ENCODE peak calls at places on chromosomes 16 and 17, in seven cellular contexts. One of them, this sample, is unnamed.

GRCh38 chr16:4261557-4262172 is 11.2 kb downstream of the TFAP4 start:
- DNase-seq in prostate gland: no peak
- DNase-seq in cardiac muscle cell: peak
- DNase-seq in thoracic aorta: no peak
- DNase-seq in AG10803: peak
- DNase-seq in retinal pigment epithelial cell: no peak
- DNase-seq in LNCaP clone FGC: no peak
- DNase-seq in this sample: no peak

GRCh38 chr16:7303014-7303676 is 29.5 kb upstream of the RBFOX1 start:
- DNase-seq in thoracic aorta: no peak
- DNase-seq in cardiac muscle cell: peak
- DNase-seq in AG10803: no peak
- DNase-seq in LNCaP clone FGC: no peak
- DNase-seq in retinal pigment epithelial cell: no peak
- DNase-seq in prostate gland: no peak
- DNase-seq in this sample: no peak

GRCh38 chr16:82761858-82762257 is 135.1 kb downstream of the CDH13 start:
- DNase-seq in thoracic aorta: no peak
- DNase-seq in LNCaP clone FGC: no peak
- DNase-seq in retinal pigment epithelial cell: no peak
- DNase-seq in AG10803: no peak
- DNase-seq in prostate gland: no peak
- DNase-seq in cardiac muscle cell: peak
- DNase-seq in this sample: no peak

GRCh38 chr17:40306395-40306794 is 2.6 kb upstream of the RARA start:
- DNase-seq in cardiac muscle cell: no peak
- DNase-seq in AG10803: peak
- DNase-seq in retinal pigment epithelial cell: no peak
- DNase-seq in thoracic aorta: no peak
- DNase-seq in prostate gland: no peak
- DNase-seq in LNCaP clone FGC: no peak
- DNase-seq in this sample: no peak

GRCh38 chr17:8629371-8630226 is 926 bp downstream of the MYH10 start:
- DNase-seq in prostate gland: peak
- DNase-seq in retinal pigment epithelial cell: no peak
- DNase-seq in LNCaP clone FGC: no peak
- DNase-seq in AG10803: peak
- DNase-seq in cardiac muscle cell: peak
- DNase-seq in thoracic aorta: no peak
- DNase-seq in this sample: no peak

GRCh38 chr16:50884066-50884860 is 142.4 kb downstream of the CYLD start:
- DNase-seq in LNCaP clone FGC: no peak
- DNase-seq in AG10803: no peak
- DNase-seq in retinal pigment epithelial cell: no peak
- DNase-seq in thoracic aorta: no peak
- DNase-seq in prostate gland: no peak
- DNase-seq in cardiac muscle cell: no peak
- DNase-seq in this sample: no peak

GRCh38 chr17:77451271-77451893 is 310.6 kb downstream of the SEC14L1 start:
- DNase-seq in cardiac muscle cell: peak
- DNase-seq in prostate gland: peak
- DNase-seq in retinal pigment epithelial cell: no peak
- DNase-seq in thoracic aorta: no peak
- DNase-seq in LNCaP clone FGC: no peak
- DNase-seq in AG10803: peak
- DNase-seq in this sample: no peak

GRCh38 chr16:83308414-83308813 is 499.4 kb upstream of the HSBP1 start:
- DNase-seq in thoracic aorta: no peak
- DNase-seq in cardiac muscle cell: no peak
- DNase-seq in prostate gland: no peak
- DNase-seq in LNCaP clone FGC: no peak
- DNase-seq in retinal pigment epithelial cell: no peak
- DNase-seq in AG10803: no peak
- DNase-seq in this sample: no peak

GRCh38 chr16:69595127-69596036 is 29.6 kb downstream of the NFAT5 start:
- DNase-seq in cardiac muscle cell: no peak
- DNase-seq in retinal pigment epithelial cell: no peak
- DNase-seq in AG10803: no peak
- DNase-seq in LNCaP clone FGC: no peak
- DNase-seq in thoracic aorta: no peak
- DNase-seq in prostate gland: no peak
- DNase-seq in this sample: no peak

GRCh38 chr16:77993111-77993571 is 29.2 kb upstream of the CLEC3A start:
- DNase-seq in AG10803: peak
- DNase-seq in prostate gland: no peak
- DNase-seq in cardiac muscle cell: no peak
- DNase-seq in retinal pigment epithelial cell: no peak
- DNase-seq in LNCaP clone FGC: no peak
- DNase-seq in thoracic aorta: no peak
- DNase-seq in this sample: no peak

GRCh38 chr17:58329035-58329807 is 626 bp upstream of the TSPOAP1 start:
- DNase-seq in LNCaP clone FGC: no peak
- DNase-seq in prostate gland: no peak
- DNase-seq in AG10803: no peak
- DNase-seq in cardiac muscle cell: peak
- DNase-seq in thoracic aorta: no peak
- DNase-seq in retinal pigment epithelial cell: no peak
- DNase-seq in this sample: no peak

GRCh38 chr17:76726766-76727718 is at the start of gene METTL23:
- DNase-seq in thoracic aorta: no peak
- DNase-seq in cardiac muscle cell: peak
- DNase-seq in prostate gland: peak
- DNase-seq in retinal pigment epithelial cell: no peak
- DNase-seq in LNCaP clone FGC: no peak
- DNase-seq in AG10803: peak
- DNase-seq in this sample: peak

GRCh38 chr17:44024853-44025252 is 10.1 kb upstream of the TMEM101 start:
- DNase-seq in retinal pigment epithelial cell: no peak
- DNase-seq in thoracic aorta: no peak
- DNase-seq in cardiac muscle cell: no peak
- DNase-seq in prostate gland: no peak
- DNase-seq in LNCaP clone FGC: no peak
- DNase-seq in AG10803: no peak
- DNase-seq in this sample: no peak

DNA sequence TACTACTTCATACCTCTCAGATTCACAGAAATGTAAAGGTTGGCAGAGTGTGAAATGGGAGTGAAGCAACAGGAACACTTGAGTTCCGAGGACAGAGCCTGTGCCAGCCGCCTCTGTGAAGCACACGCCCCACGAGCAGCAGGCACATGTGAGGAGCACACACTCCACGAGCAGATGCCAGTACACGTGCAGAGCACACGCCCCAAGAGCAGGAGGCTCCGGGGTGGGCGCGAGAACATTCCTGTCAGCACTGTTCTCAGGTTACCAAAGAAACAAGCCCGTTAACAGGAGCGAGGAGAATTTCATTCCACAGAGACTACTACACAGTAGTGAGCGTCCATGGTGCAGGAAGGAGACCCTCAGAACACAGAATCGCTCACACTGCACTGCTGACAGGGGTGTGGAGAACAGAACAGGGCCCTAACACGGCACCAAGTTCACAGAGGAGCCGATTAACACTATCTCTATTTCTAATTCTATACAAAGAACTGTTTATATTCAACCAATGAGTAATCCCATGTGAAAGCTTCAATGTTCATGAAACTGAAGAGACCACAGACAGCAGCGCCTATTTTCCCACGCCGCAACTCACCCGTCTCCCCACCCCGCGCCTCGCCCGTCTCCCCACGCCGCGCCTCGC is 40.1 kb downstream of the KLHDC4 start:
- DNase-seq in prostate gland: no peak
- DNase-seq in LNCaP clone FGC: no peak
- DNase-seq in cardiac muscle cell: peak
- DNase-seq in retinal pigment epithelial cell: peak
- DNase-seq in thoracic aorta: no peak
- DNase-seq in AG10803: peak
- DNase-seq in this sample: no peak
- H3K4me3 ChIP-seq in prostate gland: no peak
- H3K4me3 ChIP-seq in LNCaP clone FGC: no peak
- H3K4me3 ChIP-seq in cardiac muscle cell: no peak
- H3K4me3 ChIP-seq in retinal pigment epithelial cell: no peak
- H3K4me3 ChIP-seq in thoracic aorta: no peak
- H3K4me3 ChIP-seq in AG10803: no peak
- H3K4me3 ChIP-seq in this sample: no peak

GRCh38 chr16:12271006-12271405 is 294.5 kb downstream of the SNX29 start:
- DNase-seq in thoracic aorta: no peak
- DNase-seq in cardiac muscle cell: no peak
- DNase-seq in prostate gland: no peak
- DNase-seq in AG10803: peak
- DNase-seq in LNCaP clone FGC: no peak
- DNase-seq in retinal pigment epithelial cell: no peak
- DNase-seq in this sample: no peak
- TF ChIP-seq CTCF in thoracic aorta: no peak
- TF ChIP-seq CTCF in cardiac muscle cell: peak
- TF ChIP-seq CTCF in prostate gland: no peak
- TF ChIP-seq CTCF in AG10803: peak
- TF ChIP-seq CTCF in LNCaP clone FGC: no peak
- TF ChIP-seq CTCF in retinal pigment epithelial cell: peak
- TF ChIP-seq CTCF in this sample: no peak

GRCh38 chr17:81701288-81702071 is 1.7 kb upstream of the MRPL12 start:
- DNase-seq in thoracic aorta: no peak
- DNase-seq in prostate gland: no peak
- DNase-seq in cardiac muscle cell: no peak
- DNase-seq in LNCaP clone FGC: no peak
- DNase-seq in AG10803: no peak
- DNase-seq in retinal pigment epithelial cell: no peak
- DNase-seq in this sample: no peak
- H3K4me3 ChIP-seq in thoracic aorta: peak
- H3K4me3 ChIP-seq in prostate gland: peak
- H3K4me3 ChIP-seq in cardiac muscle cell: peak
- H3K4me3 ChIP-seq in LNCaP clone FGC: peak
- H3K4me3 ChIP-seq in AG10803: peak
- H3K4me3 ChIP-seq in retinal pigment epithelial cell: peak
- H3K4me3 ChIP-seq in this sample: peak

DNA sequence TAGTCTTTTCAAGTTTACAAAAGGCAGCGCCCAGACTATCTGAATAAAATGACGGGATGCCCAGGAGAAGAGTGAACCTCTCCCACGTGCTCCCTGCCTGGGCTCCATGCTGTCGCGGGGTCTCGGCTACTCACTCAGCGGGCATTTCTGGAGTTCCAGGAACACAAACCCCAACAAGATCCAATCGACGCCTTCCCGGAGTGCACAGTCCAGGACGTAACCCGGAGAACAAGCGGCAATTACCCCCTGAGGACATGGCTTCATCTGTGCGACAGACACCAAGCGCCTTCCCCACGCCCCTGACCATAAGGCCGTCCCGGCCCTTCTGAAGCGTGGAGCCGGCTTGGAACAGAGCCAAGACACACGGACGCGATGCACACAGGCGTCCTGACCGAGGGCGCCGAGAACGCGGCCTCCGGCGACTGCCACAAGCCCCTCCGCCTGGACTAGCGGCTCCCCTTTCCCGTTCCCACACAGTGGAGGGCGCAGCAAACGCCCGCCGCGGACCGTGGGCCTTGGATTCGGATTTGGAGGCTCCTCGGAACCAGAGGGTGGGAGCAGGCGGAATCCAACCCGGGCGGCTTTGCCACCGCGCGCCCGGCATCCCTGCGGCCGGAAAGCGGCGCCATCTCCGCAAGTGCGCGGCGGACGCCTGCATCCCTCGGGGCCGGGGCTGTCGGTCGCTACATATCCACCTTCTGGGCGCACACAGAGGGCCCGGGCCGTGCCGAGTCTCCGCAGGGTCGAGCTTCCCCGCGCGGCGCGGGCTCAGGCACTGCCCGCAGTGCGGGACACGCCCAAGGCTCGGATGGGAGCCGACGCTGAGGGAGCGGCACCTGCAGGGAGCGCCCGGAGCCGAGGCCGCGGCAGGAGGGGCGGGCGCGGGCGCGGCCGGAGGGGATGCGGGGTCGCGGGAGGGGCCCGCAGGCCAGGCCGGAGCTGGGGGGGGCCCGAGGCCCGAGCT is 725 bp downstream of the ABCA3 start:
- DNase-seq in retinal pigment epithelial cell: no peak
- DNase-seq in thoracic aorta: no peak
- DNase-seq in prostate gland: peak
- DNase-seq in cardiac muscle cell: peak
- DNase-seq in AG10803: peak
- DNase-seq in LNCaP clone FGC: peak
- DNase-seq in this sample: peak
- TF ChIP-seq CTCF in retinal pigment epithelial cell: no peak
- TF ChIP-seq CTCF in thoracic aorta: no peak
- TF ChIP-seq CTCF in prostate gland: peak
- TF ChIP-seq CTCF in cardiac muscle cell: peak
- TF ChIP-seq CTCF in AG10803: no peak
- TF ChIP-seq CTCF in LNCaP clone FGC: peak
- TF ChIP-seq CTCF in this sample: no peak

DNA sequence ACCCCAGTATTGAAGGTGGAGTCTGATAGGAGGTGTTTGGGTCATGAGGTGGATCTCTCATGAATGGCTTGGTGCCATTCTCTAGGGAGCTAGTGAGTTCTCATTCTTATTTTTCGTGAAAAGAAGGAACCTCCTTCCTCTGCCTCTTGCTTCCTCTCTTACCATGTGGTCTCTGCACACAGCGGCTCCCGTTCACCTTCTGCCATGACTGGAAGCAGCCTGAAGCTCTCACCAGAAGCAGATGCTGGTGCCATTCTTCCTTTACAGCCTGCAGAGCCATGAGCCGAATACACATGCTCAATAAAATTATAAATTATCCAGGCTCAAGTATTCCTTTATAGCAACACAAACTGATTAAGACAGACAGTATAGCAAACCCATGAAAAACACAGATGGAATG is 545.1 kb upstream of the C16orf82 start:
- DNase-seq in cardiac muscle cell: no peak
- DNase-seq in thoracic aorta: no peak
- DNase-seq in prostate gland: no peak
- DNase-seq in LNCaP clone FGC: no peak
- DNase-seq in retinal pigment epithelial cell: no peak
- DNase-seq in AG10803: no peak
- DNase-seq in this sample: no peak
- H3K4me3 ChIP-seq in cardiac muscle cell: no peak
- H3K4me3 ChIP-seq in thoracic aorta: no peak
- H3K4me3 ChIP-seq in prostate gland: no peak
- H3K4me3 ChIP-seq in LNCaP clone FGC: no peak
- H3K4me3 ChIP-seq in retinal pigment epithelial cell: no peak
- H3K4me3 ChIP-seq in AG10803: no peak
- H3K4me3 ChIP-seq in this sample: no peak

GRCh38 chr17:47941246-47941997 is at the start of gene PNPO:
- DNase-seq in thoracic aorta: peak
- DNase-seq in retinal pigment epithelial cell: peak
- DNase-seq in cardiac muscle cell: peak
- DNase-seq in prostate gland: peak
- DNase-seq in LNCaP clone FGC: peak
- DNase-seq in AG10803: peak
- DNase-seq in this sample: peak
- TF ChIP-seq CTCF in thoracic aorta: no peak
- TF ChIP-seq CTCF in retinal pigment epithelial cell: no peak
- TF ChIP-seq CTCF in cardiac muscle cell: no peak
- TF ChIP-seq CTCF in prostate gland: no peak
- TF ChIP-seq CTCF in LNCaP clone FGC: no peak
- TF ChIP-seq CTCF in AG10803: no peak
- TF ChIP-seq CTCF in this sample: no peak